ENCODE peak calls at places on chromosomes 1 and 21, in five cellular contexts. O, P, D, R and T are unnamed samples.

GRCh38 chr21:45141507-45141906 is 67.1 kb downstream of the ADARB1 start:
- DNase-seq in O (no peak), P (no peak), D (no peak), R (no peak), T (no peak)

GRCh38 chr21:34640858-34641257 is 25.9 kb upstream of the RCAN1 start:
- DNase-seq in O (no peak), P (peak; percentile 86), D (peak; percentile 90), R (peak; percentile 59), T (peak; percentile 83)

GRCh38 chr1:7379445-7379971 is 391.6 kb upstream of the VAMP3 start:
- DNase-seq in O (peak; percentile 43), P (peak; percentile 87), D (peak; percentile 71), R (peak; percentile 86), T (peak; percentile 45)

GRCh38 chr1:183841550-183841949 is 36.6 kb downstream of the RGL1 start:
- DNase-seq in O (no peak), P (peak; percentile 31), D (peak; percentile 52), R (peak; percentile 43), T (peak; percentile 41)

GRCh38 chr1:8525291-8526275 is 207.7 kb downstream of the SLC45A1 start:
- DNase-seq in O (peak; percentile 92), P (peak; percentile 92), D (peak; percentile 97), R (peak; percentile 95), T (peak; percentile 70)

GRCh38 chr1:147292012-147292411 is 49.5 kb downstream of the CHD1L start:
- DNase-seq in O (no peak), P (peak; percentile 70), D (peak; percentile 89), R (peak; percentile 65), T (peak; percentile 93)

GRCh38 chr1:83996621-83997020 is 2.3 kb downstream of the TTLL7 start:
- DNase-seq in O (no peak), P (peak; percentile 45), D (peak; percentile 63), R (no peak), T (no peak)

GRCh38 chr1:67755160-67755559 is 70.2 kb downstream of the GADD45A start:
- DNase-seq in O (no peak), P (no peak), D (no peak), R (no peak), T (no peak)

GRCh38 chr1:206578115-206578935 is 33.9 kb downstream of the EIF2D start:
- DNase-seq in O (no peak), P (no peak), D (peak; percentile 50), R (no peak), T (peak; percentile 83)

GRCh38 chr1:112141923-112142322 is 152.5 kb upstream of the KCND3 start:
- DNase-seq in O (no peak), P (no peak), D (no peak), R (no peak), T (no peak)

GRCh38 chr1:115744876-115745275 is 23.6 kb downstream of the CASQ2 start:
- DNase-seq in O (no peak), P (no peak), D (no peak), R (no peak), T (peak; percentile 16)

GRCh38 chr1:175134500-175134899 is 58.1 kb downstream of the KIAA0040 start:
- DNase-seq in O (no peak), P (no peak), D (no peak), R (no peak), T (no peak)

GRCh38 chr1:244834596-244835275 is 722 bp upstream of the COX20 start:
- DNase-seq in O (peak; percentile 88), P (peak; percentile 95), D (peak; percentile 89), R (peak; percentile 86), T (peak; percentile 90)

GRCh38 chr1:205480349-205481278 is 23.9 kb upstream of the CDK18 start:
- DNase-seq in O (no peak), P (no peak), D (no peak), R (no peak), T (no peak)

GRCh38 chr1:202161151-202162048 is 998 bp upstream of the PTPN7 start:
- DNase-seq in O (no peak), P (no peak), D (no peak), R (no peak), T (no peak)

GRCh38 chr1:217311766-217312165 is 319.1 kb downstream of the GPATCH2 start:
- DNase-seq in O (no peak), P (no peak), D (peak; percentile 43), R (no peak), T (peak; percentile 70)

GRCh38 chr1:229557214-229557850 is 1.2 kb downstream of the ABCB10 start:
- DNase-seq in O (no peak), P (peak; percentile 13), D (peak; percentile 40), R (no peak), T (peak; percentile 32)

GRCh38 chr1:45584351-45585109 is 689 bp downstream of the NASP start:
- DNase-seq in O (peak; percentile 88), P (peak; percentile 88), D (peak; percentile 90), R (peak; percentile 86), T (peak; percentile 90)

GRCh38 chr1:185291647-185292046 is 25.4 kb downstream of the IVNS1ABP start:
- DNase-seq in O (no peak), P (no peak), D (no peak), R (no peak), T (no peak)